ENCODE peak calls at places on chromosomes 5 and 9, in four cellular contexts. T, Y, D and Z are unnamed samples.

GRCh38 chr9:121783523-121784507 is 132.4 kb downstream of the DAB2IP start:
- DNase-seq in T (no peak), Y (peak), D (no peak), Z (no peak)

GRCh38 chr5:14178671-14179211 is 35.6 kb downstream of the TRIO start:
- DNase-seq in T (no peak), Y (no peak), D (no peak), Z (no peak)

GRCh38 chr5:179347581-179347980 is 2.3 kb upstream of the ADAMTS2 start:
- DNase-seq in T (no peak), Y (no peak), D (no peak), Z (no peak)

GRCh38 chr9:91839926-91840464 is 110.0 kb downstream of the ROR2 start:
- DNase-seq in T (no peak), Y (no peak), D (no peak), Z (no peak)

GRCh38 chr9:37904647-37905505 is 949 bp upstream of the SLC25A51 start:
- DNase-seq in T (no peak), Y (no peak), D (no peak), Z (no peak)

GRCh38 chr5:115457985-115458384 is 86.6 kb downstream of the FEM1C start:
- DNase-seq in T (no peak), Y (peak), D (no peak), Z (no peak)

GRCh38 chr5:1983919-1984695 is 101.4 kb upstream of the IRX4 start:
- DNase-seq in T (no peak), Y (no peak), D (no peak), Z (no peak)

GRCh38 chr5:134551891-134552290 is 26.4 kb downstream of the JADE2 start:
- DNase-seq in T (no peak), Y (no peak), D (no peak), Z (no peak)

GRCh38 chr9:97924386-97924785 is 2.1 kb upstream of the TRMO start:
- DNase-seq in T (no peak), Y (no peak), D (no peak), Z (no peak)

GRCh38 chr5:150230842-150231241 is 41.0 kb downstream of the SLC6A7 start:
- DNase-seq in T (no peak), Y (no peak), D (no peak), Z (no peak)

GRCh38 chr9:84947412-84947972 is 278.0 kb downstream of the NTRK2 start:
- DNase-seq in T (no peak), Y (peak), D (no peak), Z (no peak)

GRCh38 chr9:76896035-76896434 is 9.9 kb downstream of the PRUNE2 start:
- DNase-seq in T (no peak), Y (no peak), D (no peak), Z (no peak)

GRCh38 chr9:121498150-121498486 is 1.5 kb downstream of the GGTA1 start:
- DNase-seq in T (peak), Y (peak), D (peak), Z (peak)

GRCh38 chr5:137381546-137381945 is 117.6 kb downstream of the SPOCK1 start:
- DNase-seq in T (no peak), Y (no peak), D (no peak), Z (no peak)

GRCh38 chr9:32968101-32969011 is 33.1 kb downstream of the APTX start:
- DNase-seq in T (peak), Y (peak), D (peak), Z (no peak)

GRCh38 chr5:157484768-157485167 is 24.8 kb downstream of the NIPAL4 start:
- DNase-seq in T (no peak), Y (no peak), D (no peak), Z (no peak)

GRCh38 chr9:77977210-77977611 is 54.4 kb downstream of the GNAQ start:
- DNase-seq in T (no peak), Y (peak), D (peak), Z (no peak)

GRCh38 chr9:77426712-77427111 is 221.4 kb downstream of the GNA14 start:
- DNase-seq in T (no peak), Y (no peak), D (no peak), Z (no peak)

GRCh38 chr5:151509231-151509630 is 61.8 kb downstream of the SLC36A1 start:
- DNase-seq in T (no peak), Y (no peak), D (no peak), Z (no peak)

GRCh38 chr5:78433972-78434371 is 73.6 kb downstream of the SCAMP1 start:
- DNase-seq in T (no peak), Y (no peak), D (no peak), Z (no peak)

GRCh38 chr9:84899326-84899725 is 229.8 kb downstream of the NTRK2 start:
- DNase-seq in T (no peak), Y (no peak), D (no peak), Z (no peak)

GRCh38 chr5:179315356-179315890 is 29.8 kb downstream of the ADAMTS2 start:
- DNase-seq in T (no peak), Y (no peak), D (no peak), Z (no peak)

DNA sequence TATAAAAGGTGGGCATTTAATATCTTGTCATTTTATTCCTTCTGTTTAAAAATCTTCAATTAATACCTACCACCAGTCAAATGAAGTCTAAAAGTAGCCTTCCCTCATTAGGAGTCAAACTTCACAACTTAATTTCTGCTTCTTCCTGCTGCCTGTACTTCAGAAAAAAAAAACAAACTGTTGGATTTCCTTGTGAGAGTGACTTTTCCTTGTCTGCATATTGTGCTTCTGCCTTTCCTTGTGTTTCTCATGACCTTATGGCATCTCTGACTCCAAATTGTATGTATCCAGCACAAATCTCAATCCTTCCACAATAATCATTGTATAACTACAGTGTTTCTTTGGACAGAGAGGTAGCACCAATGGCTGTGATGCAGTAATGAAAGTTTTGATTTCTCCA is 32.1 kb downstream of the GRAMD2B start:
- DNase-seq in T (no peak), Y (no peak), D (no peak), Z (no peak)
- TF ChIP-seq CTCF in T (no peak), Y (no peak), D (no peak), Z (no peak)

DNA sequence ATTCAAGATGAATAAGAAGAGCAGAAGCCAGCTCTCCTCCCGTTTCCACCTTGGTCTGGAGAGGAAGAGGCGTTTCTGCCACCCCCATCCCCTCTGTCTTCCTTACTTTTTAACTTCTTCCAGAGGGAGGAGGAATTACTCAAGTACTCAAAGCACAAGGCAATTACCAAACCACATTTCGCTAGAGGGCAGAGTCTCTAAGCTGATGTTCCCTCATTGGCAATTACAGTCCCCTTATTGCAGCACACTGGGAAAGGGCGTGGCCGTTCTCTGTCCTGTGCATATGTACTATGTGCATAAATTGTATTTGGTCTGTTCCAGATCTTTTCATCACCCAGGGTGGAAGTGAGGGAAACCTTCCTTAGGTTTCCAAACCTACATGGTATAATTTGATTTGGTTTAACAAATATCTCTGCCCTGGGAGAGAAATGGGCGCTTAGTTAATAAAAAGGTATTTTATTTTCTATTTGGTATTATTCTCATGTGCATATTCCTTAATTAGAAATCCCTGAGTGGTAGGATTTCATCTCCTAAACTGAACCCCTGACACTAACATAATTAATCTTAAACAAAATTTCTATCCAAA is 29.8 kb upstream of the ALDOB start:
- DNase-seq in T (no peak), Y (peak), D (peak), Z (no peak)
- TF ChIP-seq CTCF in T (peak), Y (peak), D (no peak), Z (peak)

GRCh38 chr5:174571662-174572397 is 152.6 kb upstream of the MSX2 start:
- DNase-seq in T (no peak), Y (peak), D (peak), Z (peak)
- TF ChIP-seq CTCF in T (no peak), Y (no peak), D (no peak), Z (peak)

GRCh38 chr9:137025120-137025966 is 2.7 kb downstream of the ABCA2 start:
- DNase-seq in T (no peak), Y (no peak), D (peak), Z (no peak)
- TF ChIP-seq CTCF in T (no peak), Y (no peak), D (no peak), Z (peak)

GRCh38 chr5:129361441-129362025 is 98.6 kb upstream of the ADAMTS19 start:
- DNase-seq in T (no peak), Y (no peak), D (no peak), Z (no peak)
- TF ChIP-seq CTCF in T (peak), Y (peak), D (no peak), Z (peak)